ENCODE peak calls at places on chromosomes 12 and 14, in seven cellular contexts. Q is thoracic aorta, W is A549, O is IMR-90, S is WERI-Rb-1, T is left ventricle myocardium inferior, N is ovary. K is an unnamed sample.

GRCh38 chr12:106081606-106082005 is 57.1 kb downstream of the NUAK1 start:
- DNase-seq in S (no peak), T (no peak), Q (no peak), O (peak; percentile 55), N (no peak), W (no peak), K (no peak)

GRCh38 chr12:104477812-104478388 is 21.2 kb downstream of the CHST11 start:
- DNase-seq in N (no peak), Q (no peak), O (no peak), W (no peak), S (no peak), T (no peak), K (no peak)

GRCh38 chr12:12788675-12789368 is 3.4 kb downstream of the APOLD1 start:
- DNase-seq in T (no peak), N (peak; percentile 74), O (peak; percentile 82), Q (no peak), W (peak; percentile 57), S (peak; percentile 64), K (peak; percentile 68)

GRCh38 chr12:114368685-114369084 is 37.3 kb downstream of the TBX5 start:
- DNase-seq in Q (no peak), W (no peak), O (no peak), T (no peak), N (no peak), S (no peak), K (no peak)

GRCh38 chr12:46131729-46132128 is 137.1 kb downstream of the SLC38A1 start:
- DNase-seq in Q (no peak), S (no peak), O (no peak), N (no peak), T (no peak), W (no peak), K (no peak)

GRCh38 chr14:29755311-29756052 is 172.2 kb downstream of the PRKD1 start:
- DNase-seq in W (no peak), T (no peak), N (no peak), O (no peak), S (no peak), Q (no peak), K (no peak)

GRCh38 chr12:130686511-130686981 is 29.6 kb downstream of the RIMBP2 start:
- DNase-seq in W (no peak), O (no peak), Q (no peak), N (no peak), T (no peak), S (peak; percentile 66), K (no peak)

GRCh38 chr12:100154472-100155247 is 12.0 kb upstream of the BLTP3B start:
- DNase-seq in Q (no peak), T (peak; percentile 79), W (peak; percentile 85), O (peak; percentile 48), N (peak; percentile 66), S (peak; percentile 86), K (peak; percentile 87)

GRCh38 chr12:20415013-20415412 is 46.7 kb downstream of the PDE3A start:
- DNase-seq in T (peak; percentile 20), Q (no peak), W (no peak), S (no peak), N (peak; percentile 31), O (no peak), K (no peak)

GRCh38 chr14:61927521-61927920 is 165.3 kb downstream of the SNAPC1 start:
- DNase-seq in S (no peak), O (peak; percentile 81), Q (no peak), W (no peak), T (no peak), N (no peak), K (no peak)

GRCh38 chr12:55737581-55738112 is 5.3 kb upstream of the GDF11 start:
- DNase-seq in N (no peak), W (no peak), Q (no peak), S (peak; percentile 62), T (no peak), O (no peak), K (no peak)

GRCh38 chr12:119061208-119061796 is 80.0 kb downstream of the SRRM4 start:
- DNase-seq in W (no peak), Q (no peak), T (peak; percentile 64), O (peak; percentile 7), S (no peak), N (no peak), K (peak; percentile 56)

GRCh38 chr12:43115441-43116160 is 436.4 kb downstream of the ADAMTS20 start:
- DNase-seq in S (no peak), W (no peak), Q (no peak), N (no peak), O (no peak), T (no peak), K (no peak)

GRCh38 chr14:87494010-87494409 is 499.0 kb downstream of the GALC start:
- DNase-seq in W (no peak), Q (no peak), O (no peak), S (no peak), N (no peak), T (no peak), K (no peak)

GRCh38 chr12:53049582-53050318 is at the start of gene TNS2:
- DNase-seq in Q (no peak), T (peak; percentile 89), W (no peak), N (peak; percentile 81), S (peak; percentile 70), O (peak; percentile 40), K (peak; percentile 88)

GRCh38 chr12:76318773-76319594 is 29.2 kb downstream of the BBS10 start:
- DNase-seq in S (no peak), O (no peak), T (no peak), N (no peak), W (no peak), Q (no peak), K (no peak)

GRCh38 chr12:85057370-85057963 is 21.3 kb downstream of the LRRIQ1 start:
- DNase-seq in O (peak; percentile 41), W (peak; percentile 5), Q (no peak), N (no peak), T (no peak), S (peak; percentile 41), K (peak; percentile 47)

GRCh38 chr12:113591480-113591971 is 119.9 kb upstream of the LHX5 start:
- DNase-seq in O (no peak), T (no peak), W (peak; percentile 46), N (no peak), S (peak; percentile 92), Q (no peak), K (no peak)

GRCh38 chr14:60245316-60246177 is 3.5 kb upstream of the PPM1A start:
- DNase-seq in N (no peak), Q (no peak), S (peak; percentile 82), O (no peak), T (no peak), W (no peak), K (no peak)

GRCh38 chr14:60240139-60240856 is 8.7 kb upstream of the PPM1A start:
- DNase-seq in S (no peak), O (no peak), W (no peak), Q (no peak), N (no peak), T (no peak), K (no peak)

GRCh38 chr14:60242420-60242819 is 6.6 kb upstream of the PPM1A start:
- DNase-seq in O (no peak), W (no peak), S (no peak), T (no peak), Q (no peak), N (no peak), K (no peak)

GRCh38 chr14:60238955-60239354 is 10.1 kb upstream of the PPM1A start:
- DNase-seq in Q (no peak), O (no peak), W (no peak), T (no peak), S (no peak), N (no peak), K (no peak)

GRCh38 chr14:60241091-60241490 is 7.9 kb upstream of the PPM1A start:
- DNase-seq in W (no peak), N (no peak), T (no peak), S (no peak), O (no peak), Q (no peak), K (no peak)
- H3K27ac ChIP-seq in W (no peak overlapping the region), N (no peak overlapping the region), T (no peak overlapping the region), S (no peak overlapping the region), O (no peak overlapping the region), Q (no peak overlapping the region), K (no peak overlapping the region)

DNA sequence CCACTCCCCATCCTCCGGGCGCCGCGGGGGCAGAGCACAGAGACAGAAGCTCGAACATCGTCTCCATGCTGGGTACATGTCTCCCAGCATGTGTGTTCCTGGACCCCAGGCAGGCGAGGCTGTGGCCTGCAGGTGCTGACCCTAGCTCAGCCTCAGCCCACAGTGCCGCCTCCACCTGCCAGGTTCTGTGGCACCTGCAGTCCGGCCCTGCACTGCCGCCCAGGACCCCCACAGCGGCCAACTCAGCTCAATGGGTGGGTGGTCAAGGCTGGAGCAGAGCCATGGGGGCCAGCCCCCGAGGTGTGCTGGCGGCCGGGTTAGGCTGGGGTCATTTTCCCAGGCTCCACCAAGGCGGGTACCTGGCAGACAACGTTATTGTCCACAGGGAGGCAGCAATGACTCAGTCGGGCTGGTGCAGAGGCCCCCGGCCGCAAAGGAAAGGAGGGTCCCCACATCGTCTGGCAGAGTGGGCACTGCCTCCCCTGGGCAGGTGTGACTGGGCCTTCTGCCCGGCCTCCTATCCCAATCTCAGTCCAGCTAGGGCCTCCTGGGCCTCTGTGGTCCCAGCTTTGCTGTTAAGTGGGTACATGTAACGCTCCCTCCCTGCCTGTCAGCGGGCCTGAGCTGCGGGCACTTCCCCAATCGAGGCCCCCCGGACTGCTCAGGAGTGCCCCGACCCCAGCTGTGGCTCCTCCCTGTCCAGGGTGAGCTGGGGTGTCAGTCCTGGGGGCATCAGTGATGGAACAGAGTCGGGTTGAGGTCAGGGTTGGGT is 20.2 kb upstream of the NUDT14 start:
- DNase-seq in T (no peak), W (no peak), N (no peak), O (no peak), Q (no peak), S (no peak), K (no peak)
- TF ChIP-seq CTCF in T (peak; percentile 35), W (no peak), N (no peak), O (no peak), Q (no peak), S (peak; percentile 39), K (no peak)

GRCh38 chr12:64655141-64655540 is 44.8 kb downstream of the RASSF3 start:
- DNase-seq in O (no peak), N (no peak), W (no peak), Q (no peak), S (no peak), T (no peak), K (no peak)
- H3K27ac ChIP-seq in O (no peak overlapping the region), N (no peak overlapping the region), W (peak overlapping the region; percentile 62), Q (peak overlapping the region; percentile 84), S (no peak overlapping the region), T (peak overlapping the region; percentile 74), K (no peak overlapping the region)

GRCh38 chr12:63805704-63806672 is 26.3 kb downstream of the RXYLT1 start:
- DNase-seq in T (no peak), S (no peak), W (no peak), N (no peak), O (no peak), Q (no peak), K (no peak)

GRCh38 chr12:63804746-63805145 is 25.0 kb downstream of the RXYLT1 start:
- DNase-seq in Q (no peak), S (no peak), N (no peak), W (no peak), O (peak; percentile 35), T (no peak), K (no peak)

DNA sequence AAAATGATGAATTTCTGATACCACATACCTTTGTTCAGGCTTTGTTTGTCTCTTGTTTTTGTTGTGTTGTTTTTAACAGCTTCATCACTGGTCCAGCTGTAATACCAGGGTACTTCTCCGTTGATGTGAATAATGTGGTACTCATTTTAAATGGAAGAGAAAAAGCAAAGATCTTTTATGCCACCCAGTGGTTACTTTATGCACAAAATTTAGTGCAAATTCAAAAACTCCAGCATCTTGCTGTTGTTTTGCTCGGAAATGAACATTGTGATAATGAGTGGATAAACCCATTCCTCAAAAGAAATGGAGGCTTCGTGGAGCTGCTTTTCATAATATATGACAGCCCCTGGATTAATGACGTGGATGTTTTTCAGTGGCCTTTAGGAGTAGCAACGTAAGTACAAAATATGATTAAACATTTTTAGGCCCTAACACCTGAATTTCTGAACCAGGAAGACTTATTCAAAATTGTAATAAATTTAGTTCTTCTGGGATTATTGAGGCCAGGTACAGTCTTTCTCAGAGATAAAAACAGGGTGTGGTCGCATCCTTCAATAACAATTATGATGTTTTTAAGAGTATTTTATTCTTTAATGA is 22.4 kb downstream of the RXYLT1 start:
- DNase-seq in Q (no peak), T (no peak), N (no peak), O (peak; percentile 25), S (no peak), W (peak; percentile 33), K (no peak)
- TF ChIP-seq CTCF in Q (peak; percentile 63), T (peak; percentile 73), N (peak; percentile 20), O (peak; percentile 63), S (peak; percentile 19), W (peak; percentile 78), K (peak; percentile 71)

K was measured in adrenal gland.